ENCODE peak calls at places on chromosome 16, in eight cellular contexts. One of them, this sample, is unnamed.

GRCh38 chr16:27337024-27337423 is 23.2 kb downstream of the IL4R start:
- DNase-seq in pulmonary artery endothelial cell: no peak
- DNase-seq in GM23248: no peak
- DNase-seq in stimulated activated CD4-positive, alpha-beta T cell treated with anti-CD3 and anti-CD28 coated beads, Interleukin-2, amount 100 ng/mL, for 24 hours: no peak
- DNase-seq in cerebellar nuclear complex: no peak
- DNase-seq in stomach: no peak
- DNase-seq in osteocyte: no peak
- DNase-seq in mesendoderm: no peak
- DNase-seq in this sample: no peak

GRCh38 chr16:57319646-57320045 is 35.2 kb upstream of the PLLP start:
- DNase-seq in pulmonary artery endothelial cell: no peak
- DNase-seq in GM23248: no peak
- DNase-seq in stimulated activated CD4-positive, alpha-beta T cell treated with anti-CD3 and anti-CD28 coated beads, Interleukin-2, amount 100 ng/mL, for 24 hours: no peak
- DNase-seq in cerebellar nuclear complex: no peak
- DNase-seq in stomach: no peak
- DNase-seq in osteocyte: no peak
- DNase-seq in mesendoderm: no peak
- DNase-seq in this sample: no peak

GRCh38 chr16:49542391-49542891 is 168.8 kb downstream of the C16orf78 start:
- DNase-seq in pulmonary artery endothelial cell: no peak
- DNase-seq in GM23248: no peak
- DNase-seq in stimulated activated CD4-positive, alpha-beta T cell treated with anti-CD3 and anti-CD28 coated beads, Interleukin-2, amount 100 ng/mL, for 24 hours: no peak
- DNase-seq in cerebellar nuclear complex: no peak
- DNase-seq in stomach: no peak
- DNase-seq in osteocyte: no peak
- DNase-seq in mesendoderm: peak; percentile 72
- DNase-seq in this sample: peak; percentile 38

GRCh38 chr16:68287276-68288251 is 23.2 kb downstream of the SLC7A6OS start:
- DNase-seq in pulmonary artery endothelial cell: peak; percentile 79
- DNase-seq in GM23248: peak; percentile 98
- DNase-seq in stimulated activated CD4-positive, alpha-beta T cell treated with anti-CD3 and anti-CD28 coated beads, Interleukin-2, amount 100 ng/mL, for 24 hours: no peak
- DNase-seq in cerebellar nuclear complex: no peak
- DNase-seq in stomach: no peak
- DNase-seq in osteocyte: no peak
- DNase-seq in mesendoderm: no peak
- DNase-seq in this sample: no peak

GRCh38 chr16:74100405-74101316 is 196.0 kb upstream of the PSMD7 start:
- DNase-seq in pulmonary artery endothelial cell: no peak
- DNase-seq in GM23248: no peak
- DNase-seq in stimulated activated CD4-positive, alpha-beta T cell treated with anti-CD3 and anti-CD28 coated beads, Interleukin-2, amount 100 ng/mL, for 24 hours: no peak
- DNase-seq in cerebellar nuclear complex: no peak
- DNase-seq in stomach: no peak
- DNase-seq in osteocyte: no peak
- DNase-seq in mesendoderm: peak; percentile 85
- DNase-seq in this sample: no peak

GRCh38 chr16:53913082-53913870 is 209.3 kb downstream of the FTO start:
- DNase-seq in pulmonary artery endothelial cell: no peak
- DNase-seq in GM23248: peak; percentile 89
- DNase-seq in stimulated activated CD4-positive, alpha-beta T cell treated with anti-CD3 and anti-CD28 coated beads, Interleukin-2, amount 100 ng/mL, for 24 hours: no peak
- DNase-seq in cerebellar nuclear complex: no peak
- DNase-seq in stomach: no peak
- DNase-seq in osteocyte: no peak
- DNase-seq in mesendoderm: no peak
- DNase-seq in this sample: no peak

GRCh38 chr16:15427648-15428239 is 6.6 kb upstream of the BMERB1 start:
- DNase-seq in pulmonary artery endothelial cell: peak; percentile 37
- DNase-seq in GM23248: peak; percentile 90
- DNase-seq in stimulated activated CD4-positive, alpha-beta T cell treated with anti-CD3 and anti-CD28 coated beads, Interleukin-2, amount 100 ng/mL, for 24 hours: peak; percentile 67
- DNase-seq in cerebellar nuclear complex: no peak
- DNase-seq in stomach: peak; percentile 62
- DNase-seq in osteocyte: peak; percentile 85
- DNase-seq in mesendoderm: peak; percentile 37
- DNase-seq in this sample: peak; percentile 66

GRCh38 chr16:89484923-89485679 is 5.3 kb downstream of the ANKRD11 start:
- DNase-seq in pulmonary artery endothelial cell: no peak
- DNase-seq in GM23248: no peak
- DNase-seq in stimulated activated CD4-positive, alpha-beta T cell treated with anti-CD3 and anti-CD28 coated beads, Interleukin-2, amount 100 ng/mL, for 24 hours: no peak
- DNase-seq in cerebellar nuclear complex: no peak
- DNase-seq in stomach: no peak
- DNase-seq in osteocyte: no peak
- DNase-seq in mesendoderm: no peak
- DNase-seq in this sample: peak; percentile 70

GRCh38 chr16:20784204-20784603 is 20.4 kb downstream of the ACSM3 start:
- DNase-seq in pulmonary artery endothelial cell: no peak
- DNase-seq in GM23248: no peak
- DNase-seq in stimulated activated CD4-positive, alpha-beta T cell treated with anti-CD3 and anti-CD28 coated beads, Interleukin-2, amount 100 ng/mL, for 24 hours: no peak
- DNase-seq in cerebellar nuclear complex: no peak
- DNase-seq in stomach: no peak
- DNase-seq in osteocyte: no peak
- DNase-seq in mesendoderm: no peak
- DNase-seq in this sample: no peak

GRCh38 chr16:81826523-81826922 is 47.4 kb downstream of the PLCG2 start:
- DNase-seq in pulmonary artery endothelial cell: no peak
- DNase-seq in GM23248: no peak
- DNase-seq in stimulated activated CD4-positive, alpha-beta T cell treated with anti-CD3 and anti-CD28 coated beads, Interleukin-2, amount 100 ng/mL, for 24 hours: no peak
- DNase-seq in cerebellar nuclear complex: no peak
- DNase-seq in stomach: no peak
- DNase-seq in osteocyte: no peak
- DNase-seq in mesendoderm: no peak
- DNase-seq in this sample: no peak

GRCh38 chr16:57536306-57537193 is at the start of gene CCDC102A:
- DNase-seq in pulmonary artery endothelial cell: no peak
- DNase-seq in GM23248: peak; percentile 60
- DNase-seq in stimulated activated CD4-positive, alpha-beta T cell treated with anti-CD3 and anti-CD28 coated beads, Interleukin-2, amount 100 ng/mL, for 24 hours: peak; percentile 59
- DNase-seq in cerebellar nuclear complex: no peak
- DNase-seq in stomach: peak; percentile 28
- DNase-seq in osteocyte: peak; percentile 88
- DNase-seq in mesendoderm: peak; percentile 46
- DNase-seq in this sample: peak; percentile 65

GRCh38 chr16:16021988-16022682 is 72.7 kb downstream of the ABCC1 start:
- DNase-seq in pulmonary artery endothelial cell: peak; percentile 87
- DNase-seq in GM23248: peak; percentile 98
- DNase-seq in stimulated activated CD4-positive, alpha-beta T cell treated with anti-CD3 and anti-CD28 coated beads, Interleukin-2, amount 100 ng/mL, for 24 hours: no peak
- DNase-seq in cerebellar nuclear complex: peak; percentile 86
- DNase-seq in stomach: peak; percentile 96
- DNase-seq in osteocyte: peak; percentile 95
- DNase-seq in mesendoderm: peak; percentile 87
- DNase-seq in this sample: peak; percentile 83

GRCh38 chr16:56972898-56973689 is 11.3 kb downstream of the CETP start:
- DNase-seq in pulmonary artery endothelial cell: no peak
- DNase-seq in GM23248: no peak
- DNase-seq in stimulated activated CD4-positive, alpha-beta T cell treated with anti-CD3 and anti-CD28 coated beads, Interleukin-2, amount 100 ng/mL, for 24 hours: no peak
- DNase-seq in cerebellar nuclear complex: no peak
- DNase-seq in stomach: no peak
- DNase-seq in osteocyte: no peak
- DNase-seq in mesendoderm: no peak
- DNase-seq in this sample: no peak

GRCh38 chr16:88746511-88746910 is 38.5 kb downstream of the PIEZO1 start:
- DNase-seq in pulmonary artery endothelial cell: no peak
- DNase-seq in GM23248: no peak
- DNase-seq in stimulated activated CD4-positive, alpha-beta T cell treated with anti-CD3 and anti-CD28 coated beads, Interleukin-2, amount 100 ng/mL, for 24 hours: no peak
- DNase-seq in cerebellar nuclear complex: no peak
- DNase-seq in stomach: no peak
- DNase-seq in osteocyte: no peak
- DNase-seq in mesendoderm: no peak
- DNase-seq in this sample: no peak

GRCh38 chr16:67558859-67559258 is 3.5 kb upstream of the CTCF start:
- DNase-seq in pulmonary artery endothelial cell: no peak
- DNase-seq in GM23248: no peak
- DNase-seq in stimulated activated CD4-positive, alpha-beta T cell treated with anti-CD3 and anti-CD28 coated beads, Interleukin-2, amount 100 ng/mL, for 24 hours: no peak
- DNase-seq in cerebellar nuclear complex: no peak
- DNase-seq in stomach: no peak
- DNase-seq in osteocyte: no peak
- DNase-seq in mesendoderm: no peak
- DNase-seq in this sample: no peak

GRCh38 chr16:58589311-58589890 is 40.2 kb downstream of the CNOT1 start:
- DNase-seq in pulmonary artery endothelial cell: no peak
- DNase-seq in GM23248: peak; percentile 32
- DNase-seq in stimulated activated CD4-positive, alpha-beta T cell treated with anti-CD3 and anti-CD28 coated beads, Interleukin-2, amount 100 ng/mL, for 24 hours: no peak
- DNase-seq in cerebellar nuclear complex: no peak
- DNase-seq in stomach: no peak
- DNase-seq in osteocyte: no peak
- DNase-seq in mesendoderm: no peak
- DNase-seq in this sample: no peak

GRCh38 chr16:75238853-75239371 is 12.5 kb downstream of the BCAR1 start:
- DNase-seq in pulmonary artery endothelial cell: no peak
- DNase-seq in GM23248: peak; percentile 79
- DNase-seq in stimulated activated CD4-positive, alpha-beta T cell treated with anti-CD3 and anti-CD28 coated beads, Interleukin-2, amount 100 ng/mL, for 24 hours: no peak
- DNase-seq in cerebellar nuclear complex: no peak
- DNase-seq in stomach: no peak
- DNase-seq in osteocyte: no peak
- DNase-seq in mesendoderm: no peak
- DNase-seq in this sample: no peak

GRCh38 chr16:54540525-54541180 is 254.1 kb upstream of the IRX3 start:
- DNase-seq in pulmonary artery endothelial cell: no peak
- DNase-seq in GM23248: no peak
- DNase-seq in stimulated activated CD4-positive, alpha-beta T cell treated with anti-CD3 and anti-CD28 coated beads, Interleukin-2, amount 100 ng/mL, for 24 hours: no peak
- DNase-seq in cerebellar nuclear complex: no peak
- DNase-seq in stomach: peak; percentile 79
- DNase-seq in osteocyte: no peak
- DNase-seq in mesendoderm: no peak
- DNase-seq in this sample: no peak

GRCh38 chr16:75244225-75244792 is 7.1 kb downstream of the BCAR1 start:
- DNase-seq in pulmonary artery endothelial cell: peak; percentile 47
- DNase-seq in GM23248: peak; percentile 70
- DNase-seq in stimulated activated CD4-positive, alpha-beta T cell treated with anti-CD3 and anti-CD28 coated beads, Interleukin-2, amount 100 ng/mL, for 24 hours: no peak
- DNase-seq in cerebellar nuclear complex: no peak
- DNase-seq in stomach: peak; percentile 79
- DNase-seq in osteocyte: no peak
- DNase-seq in mesendoderm: no peak
- DNase-seq in this sample: no peak

GRCh38 chr16:77331802-77332586 is 102.8 kb downstream of the ADAMTS18 start:
- DNase-seq in pulmonary artery endothelial cell: no peak
- DNase-seq in GM23248: no peak
- DNase-seq in stimulated activated CD4-positive, alpha-beta T cell treated with anti-CD3 and anti-CD28 coated beads, Interleukin-2, amount 100 ng/mL, for 24 hours: no peak
- DNase-seq in cerebellar nuclear complex: no peak
- DNase-seq in stomach: no peak
- DNase-seq in osteocyte: no peak
- DNase-seq in mesendoderm: no peak
- DNase-seq in this sample: no peak

GRCh38 chr16:27532088-27532810 is 17.5 kb downstream of the GTF3C1 start:
- DNase-seq in pulmonary artery endothelial cell: no peak
- DNase-seq in GM23248: no peak
- DNase-seq in stimulated activated CD4-positive, alpha-beta T cell treated with anti-CD3 and anti-CD28 coated beads, Interleukin-2, amount 100 ng/mL, for 24 hours: no peak
- DNase-seq in cerebellar nuclear complex: no peak
- DNase-seq in stomach: no peak
- DNase-seq in osteocyte: no peak
- DNase-seq in mesendoderm: no peak
- DNase-seq in this sample: no peak

GRCh38 chr16:19861069-19861468 is 23.6 kb downstream of the GPRC5B start:
- DNase-seq in pulmonary artery endothelial cell: no peak
- DNase-seq in GM23248: no peak
- DNase-seq in stimulated activated CD4-positive, alpha-beta T cell treated with anti-CD3 and anti-CD28 coated beads, Interleukin-2, amount 100 ng/mL, for 24 hours: no peak
- DNase-seq in cerebellar nuclear complex: no peak
- DNase-seq in stomach: no peak
- DNase-seq in osteocyte: no peak
- DNase-seq in mesendoderm: peak; percentile 48
- DNase-seq in this sample: no peak

GRCh38 chr16:78925071-78925714 is 675.3 kb downstream of the MAF start:
- DNase-seq in pulmonary artery endothelial cell: no peak
- DNase-seq in GM23248: peak; percentile 23
- DNase-seq in stimulated activated CD4-positive, alpha-beta T cell treated with anti-CD3 and anti-CD28 coated beads, Interleukin-2, amount 100 ng/mL, for 24 hours: peak; percentile 41
- DNase-seq in cerebellar nuclear complex: no peak
- DNase-seq in stomach: peak; percentile 51
- DNase-seq in osteocyte: no peak
- DNase-seq in mesendoderm: peak; percentile 75
- DNase-seq in this sample: peak; percentile 80

GRCh38 chr16:48367443-48368049 is 17.7 kb downstream of the SIAH1 start:
- DNase-seq in pulmonary artery endothelial cell: no peak
- DNase-seq in GM23248: peak; percentile 28
- DNase-seq in stimulated activated CD4-positive, alpha-beta T cell treated with anti-CD3 and anti-CD28 coated beads, Interleukin-2, amount 100 ng/mL, for 24 hours: no peak
- DNase-seq in cerebellar nuclear complex: no peak
- DNase-seq in stomach: no peak
- DNase-seq in osteocyte: no peak
- DNase-seq in mesendoderm: no peak
- DNase-seq in this sample: no peak

GRCh38 chr16:50480206-50480605 is 68.0 kb upstream of the NKD1 start:
- DNase-seq in pulmonary artery endothelial cell: no peak
- DNase-seq in GM23248: no peak
- DNase-seq in stimulated activated CD4-positive, alpha-beta T cell treated with anti-CD3 and anti-CD28 coated beads, Interleukin-2, amount 100 ng/mL, for 24 hours: no peak
- DNase-seq in cerebellar nuclear complex: no peak
- DNase-seq in stomach: no peak
- DNase-seq in osteocyte: no peak
- DNase-seq in mesendoderm: no peak
- DNase-seq in this sample: no peak

GRCh38 chr16:14475370-14476139 is 154.5 kb downstream of the PARN start:
- DNase-seq in pulmonary artery endothelial cell: no peak
- DNase-seq in GM23248: peak; percentile 80
- DNase-seq in stimulated activated CD4-positive, alpha-beta T cell treated with anti-CD3 and anti-CD28 coated beads, Interleukin-2, amount 100 ng/mL, for 24 hours: no peak
- DNase-seq in cerebellar nuclear complex: no peak
- DNase-seq in stomach: peak; percentile 37
- DNase-seq in osteocyte: no peak
- DNase-seq in mesendoderm: no peak
- DNase-seq in this sample: no peak

GRCh38 chr16:12271006-12271405 is 294.5 kb downstream of the SNX29 start:
- DNase-seq in pulmonary artery endothelial cell: no peak
- DNase-seq in GM23248: peak; percentile 52
- DNase-seq in stimulated activated CD4-positive, alpha-beta T cell treated with anti-CD3 and anti-CD28 coated beads, Interleukin-2, amount 100 ng/mL, for 24 hours: no peak
- DNase-seq in cerebellar nuclear complex: no peak
- DNase-seq in stomach: no peak
- DNase-seq in osteocyte: no peak
- DNase-seq in mesendoderm: peak; percentile 79
- DNase-seq in this sample: no peak

GRCh38 chr16:11372073-11372923 is 27.0 kb downstream of the RMI2 start:
- DNase-seq in pulmonary artery endothelial cell: no peak
- DNase-seq in GM23248: no peak
- DNase-seq in stimulated activated CD4-positive, alpha-beta T cell treated with anti-CD3 and anti-CD28 coated beads, Interleukin-2, amount 100 ng/mL, for 24 hours: no peak
- DNase-seq in cerebellar nuclear complex: no peak
- DNase-seq in stomach: no peak
- DNase-seq in osteocyte: no peak
- DNase-seq in mesendoderm: no peak
- DNase-seq in this sample: no peak

GRCh38 chr16:83953796-83954576 is 946 bp downstream of the OSGIN1 start:
- DNase-seq in pulmonary artery endothelial cell: peak; percentile 17
- DNase-seq in GM23248: peak; percentile 63
- DNase-seq in stimulated activated CD4-positive, alpha-beta T cell treated with anti-CD3 and anti-CD28 coated beads, Interleukin-2, amount 100 ng/mL, for 24 hours: no peak
- DNase-seq in cerebellar nuclear complex: no peak
- DNase-seq in stomach: no peak
- DNase-seq in osteocyte: no peak
- DNase-seq in mesendoderm: peak; percentile 77
- DNase-seq in this sample: no peak

GRCh38 chr16:28879841-28880588 is 1.7 kb downstream of the ATP2A1 start:
- DNase-seq in pulmonary artery endothelial cell: peak; percentile 26
- DNase-seq in GM23248: peak; percentile 94
- DNase-seq in stimulated activated CD4-positive, alpha-beta T cell treated with anti-CD3 and anti-CD28 coated beads, Interleukin-2, amount 100 ng/mL, for 24 hours: peak; percentile 93
- DNase-seq in cerebellar nuclear complex: peak; percentile 12
- DNase-seq in stomach: peak; percentile 89
- DNase-seq in osteocyte: peak; percentile 94
- DNase-seq in mesendoderm: peak; percentile 93
- DNase-seq in this sample: peak; percentile 92

GRCh38 chr16:4892356-4893102 is 44.4 kb downstream of the PPL start:
- DNase-seq in pulmonary artery endothelial cell: no peak
- DNase-seq in GM23248: no peak
- DNase-seq in stimulated activated CD4-positive, alpha-beta T cell treated with anti-CD3 and anti-CD28 coated beads, Interleukin-2, amount 100 ng/mL, for 24 hours: no peak
- DNase-seq in cerebellar nuclear complex: no peak
- DNase-seq in stomach: no peak
- DNase-seq in osteocyte: no peak
- DNase-seq in mesendoderm: no peak
- DNase-seq in this sample: no peak

GRCh38 chr16:81149614-81150013 is 53.4 kb upstream of the GCSH start:
- DNase-seq in pulmonary artery endothelial cell: no peak
- DNase-seq in GM23248: no peak
- DNase-seq in stimulated activated CD4-positive, alpha-beta T cell treated with anti-CD3 and anti-CD28 coated beads, Interleukin-2, amount 100 ng/mL, for 24 hours: no peak
- DNase-seq in cerebellar nuclear complex: no peak
- DNase-seq in stomach: no peak
- DNase-seq in osteocyte: no peak
- DNase-seq in mesendoderm: no peak
- DNase-seq in this sample: no peak

GRCh38 chr16:64638804-64639203 is 483.1 kb downstream of the CDH11 start:
- DNase-seq in pulmonary artery endothelial cell: no peak
- DNase-seq in GM23248: no peak
- DNase-seq in stimulated activated CD4-positive, alpha-beta T cell treated with anti-CD3 and anti-CD28 coated beads, Interleukin-2, amount 100 ng/mL, for 24 hours: no peak
- DNase-seq in cerebellar nuclear complex: no peak
- DNase-seq in stomach: no peak
- DNase-seq in osteocyte: no peak
- DNase-seq in mesendoderm: no peak
- DNase-seq in this sample: no peak

GRCh38 chr16:87963400-87963799 is 12.2 kb downstream of the BANP start:
- DNase-seq in pulmonary artery endothelial cell: peak; percentile 86
- DNase-seq in GM23248: peak; percentile 97
- DNase-seq in stimulated activated CD4-positive, alpha-beta T cell treated with anti-CD3 and anti-CD28 coated beads, Interleukin-2, amount 100 ng/mL, for 24 hours: peak; percentile 72
- DNase-seq in cerebellar nuclear complex: no peak
- DNase-seq in stomach: no peak
- DNase-seq in osteocyte: no peak
- DNase-seq in mesendoderm: no peak
- DNase-seq in this sample: no peak

This sample was measured in Peyer's patch.